ENCODE peak calls at places on chromosomes 16 and 17, in five cellular contexts. P is IMR-90, V is ovary, J is choroid plexus epithelial cell, F is breast epithelium. Y is an unnamed sample.

GRCh38 chr16:48531011-48531962 is 78.7 kb downstream of the N4BP1 start:
- DNase-seq in P (no peak), V (peak), J (peak), F (no peak), Y (peak)

GRCh38 chr17:752620-753219 is 656 bp upstream of the GEMIN4 start:
- DNase-seq in P (peak), V (peak), J (peak), F (peak), Y (peak)

GRCh38 chr16:30903596-30903995 is 7.2 kb downstream of the CTF1 start:
- DNase-seq in P (no peak), V (no peak), J (peak), F (no peak), Y (peak)

GRCh38 chr17:44159519-44160210 is 10.8 kb upstream of the ASB16 start:
- DNase-seq in P (peak), V (no peak), J (peak), F (no peak), Y (peak)

GRCh38 chr16:89482087-89482823 is 8.1 kb downstream of the ANKRD11 start:
- DNase-seq in P (no peak), V (no peak), J (no peak), F (no peak), Y (no peak)

GRCh38 chr17:7590743-7591142 is 849 bp upstream of the SOX15 start:
- DNase-seq in P (peak), V (no peak), J (peak), F (no peak), Y (peak)

GRCh38 chr17:794876-795275 is 12.7 kb downstream of the MRM3 start:
- DNase-seq in P (peak), V (peak), J (peak), F (peak), Y (peak)

GRCh38 chr17:57404073-57404472 is 147.8 kb downstream of the MSI2 start:
- DNase-seq in P (no peak), V (no peak), J (no peak), F (no peak), Y (no peak)

GRCh38 chr16:56643080-56643778 is 4.8 kb downstream of the MT1A start:
- DNase-seq in P (no peak), V (peak), J (peak), F (peak), Y (peak)

GRCh38 chr17:80270836-80271235 is 10.2 kb downstream of the RNF213 start:
- DNase-seq in P (no peak), V (no peak), J (peak), F (no peak), Y (peak)

GRCh38 chr16:9351440-9351839 is 260.0 kb downstream of the HAPSTR1 start:
- DNase-seq in P (no peak), V (no peak), J (no peak), F (no peak), Y (no peak)

GRCh38 chr17:81999587-81999974 is 22.2 kb downstream of the ASPSCR1 start:
- DNase-seq in P (no peak), V (no peak), J (no peak), F (no peak), Y (no peak)

GRCh38 chr17:73029941-73030340 is 62.5 kb downstream of the SLC39A11 start:
- DNase-seq in P (no peak), V (no peak), J (no peak), F (no peak), Y (no peak)

GRCh38 chr16:23414731-23415130 is 38.3 kb downstream of the COG7 start:
- DNase-seq in P (no peak), V (no peak), J (no peak), F (no peak), Y (no peak)

GRCh38 chr17:80955078-80955477 is 36.6 kb upstream of the CHMP6 start:
- DNase-seq in P (no peak), V (peak), J (no peak), F (no peak), Y (no peak)

GRCh38 chr16:53434436-53435065 is at the start of gene RBL2:
- DNase-seq in P (peak), V (peak), J (peak), F (peak), Y (peak)

GRCh38 chr16:86196687-86197391 is 297.9 kb downstream of the IRF8 start:
- DNase-seq in P (no peak), V (no peak), J (no peak), F (no peak), Y (no peak)
- H3K4me3 ChIP-seq in P (no peak), V (no peak), J (no peak), F (no peak), Y (no peak)

GRCh38 chr17:78315355-78316114 is 44.3 kb downstream of the SOCS3 start:
- DNase-seq in P (peak), V (peak), J (peak), F (no peak), Y (peak)

GRCh38 chr17:78313735-78314648 is 45.9 kb downstream of the SOCS3 start:
- DNase-seq in P (peak), V (peak), J (peak), F (peak), Y (peak)

GRCh38 chr17:78316115-78316866 is 43.6 kb downstream of the SOCS3 start:
- DNase-seq in P (no peak), V (no peak), J (no peak), F (no peak), Y (no peak)

GRCh38 chr17:78316867-78317816 is 42.7 kb downstream of the SOCS3 start:
- DNase-seq in P (peak), V (no peak), J (peak), F (no peak), Y (peak)

DNA sequence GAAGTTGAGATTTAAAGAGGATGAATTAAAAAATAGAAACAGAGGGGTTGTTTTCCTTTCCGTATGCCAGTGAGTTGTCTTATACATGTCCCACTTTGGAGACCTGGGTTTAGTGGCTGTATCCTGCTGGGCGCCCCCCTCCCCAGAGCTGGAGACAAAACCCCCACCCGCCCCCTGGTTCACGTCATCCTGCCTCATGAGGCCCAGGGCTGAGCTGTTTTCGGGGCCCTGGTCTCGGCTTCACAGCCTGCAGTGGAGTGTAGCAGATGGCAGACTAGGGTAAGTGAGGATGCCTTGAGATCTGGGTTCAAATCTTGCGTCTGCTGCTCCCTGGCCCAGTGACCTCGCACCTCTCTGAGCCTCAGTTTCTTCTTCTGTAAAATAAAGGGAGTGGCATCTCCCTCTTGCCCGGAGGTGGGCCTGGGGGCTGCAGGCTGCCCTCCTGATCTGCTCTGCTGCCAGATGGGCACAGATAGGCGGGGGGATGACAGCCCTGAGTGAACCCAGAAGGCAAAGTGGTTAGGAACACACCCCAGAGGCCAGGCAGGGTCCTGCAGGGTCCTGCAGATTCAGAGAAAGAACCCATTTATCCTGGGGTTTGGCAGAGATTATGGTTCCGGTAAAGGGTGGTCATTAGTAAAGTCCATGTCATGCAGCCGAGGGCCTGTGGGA is 45.1 kb downstream of the SOCS3 start:
- DNase-seq in P (no peak), V (peak), J (no peak), F (no peak), Y (peak)
- TF ChIP-seq CTCF in P (no peak), V (no peak), J (peak), F (no peak), Y (peak)

DNA sequence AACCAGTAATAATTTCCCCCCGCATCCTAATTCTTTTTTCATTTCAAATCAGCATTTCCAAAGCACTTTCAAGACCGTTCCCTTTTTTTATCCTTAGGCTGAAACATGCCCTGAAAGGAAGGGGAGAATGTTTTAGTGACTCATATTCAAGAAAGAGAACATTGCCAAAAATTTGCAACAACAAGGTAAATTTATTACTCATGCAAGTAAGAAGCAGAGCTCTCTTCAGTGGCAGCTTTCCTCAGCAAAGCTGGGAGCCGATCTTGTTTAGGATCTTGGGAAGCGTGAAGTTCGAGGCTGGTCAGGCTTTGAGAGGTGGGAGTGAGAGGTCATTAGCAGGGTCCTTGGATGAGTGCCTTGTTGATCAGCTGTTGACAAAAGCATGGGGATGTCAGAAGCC is 129.5 kb downstream of the PRKCA start:
- DNase-seq in P (peak), V (peak), J (peak), F (no peak), Y (peak)
- H3K4me3 ChIP-seq in P (peak), V (no peak), J (peak), F (no peak), Y (peak)

DNA sequence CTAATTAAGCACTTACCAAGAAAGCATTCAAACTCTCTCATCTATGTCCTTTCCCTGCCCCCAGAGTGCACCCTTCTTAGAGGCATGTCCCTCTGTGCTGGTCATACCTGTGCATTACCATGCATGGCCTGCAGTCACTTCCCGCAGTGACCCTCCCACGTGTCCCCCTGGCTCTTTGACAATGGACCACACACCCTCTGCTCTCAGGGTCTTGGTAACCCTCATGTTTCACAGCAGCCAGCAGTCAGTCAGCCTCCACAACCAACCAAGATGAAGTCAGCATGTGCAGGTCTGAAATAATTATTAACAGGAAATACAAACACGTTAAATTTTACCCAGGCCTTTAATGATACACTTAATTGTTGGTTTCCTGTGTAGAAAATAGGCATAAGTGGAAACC is 10.1 kb downstream of the KRT33A start:
- DNase-seq in P (no peak), V (no peak), J (no peak), F (no peak), Y (no peak)
- TF ChIP-seq CTCF in P (no peak), V (no peak), J (no peak), F (no peak), Y (no peak)

GRCh38 chr17:9021158-9021984 is at the start of gene NTN1:
- DNase-seq in P (peak), V (peak), J (peak), F (no peak), Y (peak)

GRCh38 chr17:9023389-9024210 is 2.3 kb downstream of the NTN1 start:
- DNase-seq in P (no peak), V (no peak), J (no peak), F (no peak), Y (no peak)

GRCh38 chr17:9024497-9024896 is 3.2 kb downstream of the NTN1 start:
- DNase-seq in P (no peak), V (no peak), J (no peak), F (no peak), Y (no peak)

GRCh38 chr17:9021985-9022552 is 759 bp downstream of the NTN1 start:
- DNase-seq in P (peak), V (peak), J (peak), F (no peak), Y (peak)

DNA sequence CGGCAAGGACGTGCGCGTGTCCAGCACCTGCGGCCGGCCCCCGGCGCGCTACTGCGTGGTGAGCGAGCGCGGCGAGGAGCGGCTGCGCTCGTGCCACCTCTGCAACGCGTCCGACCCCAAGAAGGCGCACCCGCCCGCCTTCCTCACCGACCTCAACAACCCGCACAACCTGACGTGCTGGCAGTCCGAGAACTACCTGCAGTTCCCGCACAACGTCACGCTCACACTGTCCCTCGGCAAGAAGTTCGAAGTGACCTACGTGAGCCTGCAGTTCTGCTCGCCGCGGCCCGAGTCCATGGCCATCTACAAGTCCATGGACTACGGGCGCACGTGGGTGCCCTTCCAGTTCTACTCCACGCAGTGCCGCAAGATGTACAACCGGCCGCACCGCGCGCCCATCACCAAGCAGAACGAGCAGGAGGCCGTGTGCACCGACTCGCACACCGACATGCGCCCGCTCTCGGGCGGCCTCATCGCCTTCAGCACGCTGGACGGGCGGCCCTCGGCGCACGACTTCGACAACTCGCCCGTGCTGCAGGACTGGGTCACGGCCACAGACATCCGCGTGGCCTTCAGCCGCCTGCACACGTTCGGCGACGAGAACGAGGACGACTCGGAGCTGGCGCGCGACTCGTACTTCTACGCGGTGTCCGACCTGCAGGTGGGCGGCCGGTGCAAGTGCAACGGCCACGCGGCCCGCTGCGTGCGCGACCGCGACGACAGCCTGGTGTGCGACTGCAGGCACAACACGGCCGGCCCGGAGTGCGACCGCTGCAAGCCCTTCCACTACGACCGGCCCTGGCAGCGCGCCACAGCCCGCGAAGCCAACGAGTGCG is 1.5 kb downstream of the NTN1 start:
- DNase-seq in P (no peak), V (no peak), J (peak), F (no peak), Y (peak)
- H3K4me3 ChIP-seq in P (no peak), V (peak), J (no peak), F (peak), Y (no peak)

DNA sequence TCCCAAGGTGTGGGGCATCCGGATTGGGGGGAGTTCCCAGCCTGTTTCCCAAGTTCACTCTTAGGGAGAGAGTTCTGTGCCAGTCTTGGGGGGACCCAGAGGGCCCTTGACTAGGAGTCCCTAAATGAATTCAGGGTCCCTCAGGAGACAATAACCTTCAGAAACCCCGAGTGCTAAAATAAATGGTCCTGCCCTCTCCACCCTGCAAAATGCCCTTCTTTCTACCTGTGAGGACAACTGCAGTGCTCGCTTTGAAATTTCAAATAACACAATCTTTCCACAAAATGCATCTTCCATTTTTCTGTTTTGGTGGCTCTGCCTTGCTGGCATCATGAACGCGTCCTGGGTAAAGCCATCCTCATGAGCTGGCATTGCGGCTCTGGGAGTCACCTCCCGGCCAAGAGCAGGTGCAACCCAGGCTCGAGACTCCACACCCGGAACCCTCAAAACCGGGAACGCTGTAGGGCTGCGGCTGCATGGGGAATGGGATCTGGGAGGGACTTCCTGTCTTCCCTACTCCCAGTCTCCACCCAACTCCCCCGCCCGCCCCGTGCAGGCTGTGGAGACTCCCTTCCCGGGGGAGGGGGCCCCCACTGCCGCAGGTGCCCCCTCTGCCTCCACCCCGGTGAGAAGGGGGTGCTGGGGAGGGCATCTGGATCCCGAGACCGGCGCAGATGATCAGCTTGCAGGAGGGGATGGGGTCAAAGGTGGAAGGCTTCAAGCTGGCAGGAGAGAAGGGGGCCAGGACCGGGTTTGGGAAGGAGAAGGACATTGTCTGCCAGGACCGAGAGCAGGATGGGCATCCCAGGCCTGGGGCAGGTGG is at the start of gene ZNF205:
- DNase-seq in P (peak), V (peak), J (peak), F (peak), Y (peak)
- TF ChIP-seq CTCF in P (no peak), V (no peak), J (no peak), F (no peak), Y (no peak)

GRCh38 chr17:51045616-51046526 is 74.8 kb downstream of the SPAG9 start:
- DNase-seq in P (no peak), V (no peak), J (no peak), F (no peak), Y (peak)
- H3K4me3 ChIP-seq in P (no peak), V (peak), J (peak), F (peak), Y (peak)

GRCh38 chr17:13597723-13598347 is 3.9 kb downstream of the HS3ST3A1 start:
- DNase-seq in P (peak), V (no peak), J (peak), F (no peak), Y (peak)
- TF ChIP-seq CTCF in P (peak), V (no peak), J (peak), F (peak), Y (peak)

GRCh38 chr17:76264425-76264754 is 758 bp upstream of the UBALD2 start:
- DNase-seq in P (no peak), V (no peak), J (no peak), F (no peak), Y (no peak)
- H3K4me3 ChIP-seq in P (no peak), V (peak), J (no peak), F (peak), Y (peak)

GRCh38 chr17:78925234-78925633 is at the start of gene TIMP2:
- DNase-seq in P (peak), V (peak), J (peak), F (peak), Y (peak)
- TF ChIP-seq CTCF in P (peak), V (no peak), J (peak), F (no peak), Y (no peak)

Y was measured in fibroblast of mammary gland.